ENCODE peak calls at places on chromosomes 7 and 10, in six cellular contexts. T is SK-N-MC; V is fibroblast of lung; C is CD4-positive, CD25-positive, alpha-beta regulatory T cell; W is Peyer's patch; U is AG04449. B is an unnamed sample.

GRCh38 chr7:76325811-76326210 is 23.3 kb downstream of the HSPB1 start:
- DNase-seq in T (no peak), V (no peak), C (no peak), W (no peak), U (no peak), B (no peak)

GRCh38 chr10:102819054-102819453 is 18.2 kb downstream of the CYP17A1 start:
- DNase-seq in T (no peak), V (no peak), C (no peak), W (no peak), U (no peak), B (no peak)

GRCh38 chr10:57948796-57949195 is 318.9 kb downstream of the IPMK start:
- DNase-seq in T (no peak), V (no peak), C (no peak), W (no peak), U (no peak), B (no peak)

GRCh38 chr10:132685121-132685891 is 100.6 kb downstream of the NKX6-2 start:
- DNase-seq in T (no peak), V (peak), C (no peak), W (peak), U (no peak), B (no peak)

GRCh38 chr10:3363316-3364070 is 190.9 kb upstream of the PITRM1 start:
- DNase-seq in T (no peak), V (no peak), C (no peak), W (no peak), U (no peak), B (no peak)

GRCh38 chr7:154910977-154911376 is 91.9 kb downstream of the PAXIP1 start:
- DNase-seq in T (no peak), V (no peak), C (no peak), W (no peak), U (no peak), B (no peak)

GRCh38 chr10:6135589-6136168 is 46.8 kb downstream of the RBM17 start:
- DNase-seq in T (no peak), V (no peak), C (no peak), W (no peak), U (no peak), B (no peak)

GRCh38 chr10:102287991-102288390 is 42.7 kb downstream of the GBF1 start:
- DNase-seq in T (no peak), V (no peak), C (no peak), W (no peak), U (no peak), B (no peak)

GRCh38 chr7:36796850-36797618 is 72.7 kb upstream of the AOAH start:
- DNase-seq in T (no peak), V (no peak), C (no peak), W (no peak), U (no peak), B (no peak)

GRCh38 chr7:5382281-5383041 is 41.2 kb downstream of the TNRC18 start:
- DNase-seq in T (peak), V (no peak), C (no peak), W (no peak), U (no peak), B (no peak)

GRCh38 chr7:152336754-152337368 is 98.9 kb downstream of the KMT2C start:
- DNase-seq in T (no peak), V (peak), C (peak), W (peak), U (no peak), B (peak)

GRCh38 chr7:139820089-139820488 is 9.0 kb upstream of the TBXAS1 start:
- DNase-seq in T (no peak), V (no peak), C (no peak), W (no peak), U (no peak), B (no peak)

GRCh38 chr7:29035044-29035740 is 77.1 kb upstream of the TRIL start:
- DNase-seq in T (no peak), V (peak), C (no peak), W (no peak), U (no peak), B (peak)

GRCh38 chr7:45979275-45980180 is 58.5 kb upstream of the IGFBP3 start:
- DNase-seq in T (no peak), V (no peak), C (no peak), W (no peak), U (no peak), B (no peak)

GRCh38 chr7:157404845-157405481 is 68.2 kb downstream of the DNAJB6 start:
- DNase-seq in T (peak), V (peak), C (no peak), W (no peak), U (peak), B (no peak)

GRCh38 chr10:21260060-21260792 is 265.3 kb downstream of the SKIDA1 start:
- DNase-seq in T (no peak), V (peak), C (no peak), W (no peak), U (no peak), B (no peak)

GRCh38 chr10:17838080-17838634 is 29.0 kb downstream of the MRC1 start:
- DNase-seq in T (no peak), V (no peak), C (no peak), W (no peak), U (no peak), B (no peak)

GRCh38 chr7:139505563-139505962 is 17.9 kb upstream of the CLEC2L start:
- DNase-seq in T (no peak), V (no peak), C (no peak), W (no peak), U (no peak), B (no peak)

GRCh38 chr7:72020301-72020700 is 391.8 kb downstream of the CALN1 start:
- DNase-seq in T (no peak), V (no peak), C (no peak), W (no peak), U (no peak), B (no peak)

GRCh38 chr7:71846160-71846559 is 566.0 kb downstream of the CALN1 start:
- DNase-seq in T (no peak), V (no peak), C (no peak), W (no peak), U (no peak), B (no peak)

GRCh38 chr7:102446387-102447156 is 13.2 kb downstream of the ORAI2 start:
- DNase-seq in T (no peak), V (no peak), C (no peak), W (peak), U (no peak), B (no peak)

GRCh38 chr10:23194966-23195845 is 3.1 kb downstream of the PTF1A start:
- DNase-seq in T (no peak), V (no peak), C (no peak), W (no peak), U (no peak), B (no peak)

GRCh38 chr10:73950569-73950968 is 39.6 kb downstream of the PLAU start:
- DNase-seq in T (no peak), V (no peak), C (no peak), W (no peak), U (no peak), B (no peak)

GRCh38 chr7:136405931-136406777 is 429.0 kb upstream of the MTPN start:
- DNase-seq in T (peak), V (peak), C (peak), W (no peak), U (no peak), B (peak)

GRCh38 chr7:128747327-128748079 is 8.3 kb downstream of the CALU start:
- DNase-seq in T (no peak), V (peak), C (no peak), W (no peak), U (no peak), B (no peak)

GRCh38 chr7:148337995-148338747 is 252.4 kb upstream of the C7orf33 start:
- DNase-seq in T (no peak), V (no peak), C (no peak), W (no peak), U (no peak), B (no peak)

GRCh38 chr7:148344406-148344805 is 246.2 kb upstream of the C7orf33 start:
- DNase-seq in T (no peak), V (no peak), C (no peak), W (no peak), U (no peak), B (no peak)

GRCh38 chr7:148337566-148337965 is 253.0 kb upstream of the C7orf33 start:
- DNase-seq in T (no peak), V (no peak), C (no peak), W (no peak), U (no peak), B (no peak)

GRCh38 chr7:148340438-148340837 is 250.1 kb upstream of the C7orf33 start:
- DNase-seq in T (no peak), V (no peak), C (no peak), W (no peak), U (no peak), B (no peak)

GRCh38 chr7:148340881-148341280 is 249.7 kb upstream of the C7orf33 start:
- DNase-seq in T (no peak), V (no peak), C (no peak), W (no peak), U (no peak), B (no peak)
- H3K4me3 ChIP-seq in T (peak), V (no peak), C (no peak), W (no peak), U (no peak), B (no peak)

GRCh38 chr7:26375604-26376207 is 84.0 kb downstream of the SNX10 start:
- DNase-seq in T (no peak), V (no peak), C (no peak), W (no peak), U (no peak), B (no peak)
- H3K4me3 ChIP-seq in T (no peak), V (no peak), C (peak), W (peak), U (no peak), B (no peak)

GRCh38 chr10:27258838-27259532 is 18.4 kb upstream of the ACBD5 start:
- DNase-seq in T (no peak), V (no peak), C (no peak), W (no peak), U (no peak), B (no peak)
- H3K4me3 ChIP-seq in T (no peak), V (peak), C (peak), W (peak), U (peak), B (peak)

DNA sequence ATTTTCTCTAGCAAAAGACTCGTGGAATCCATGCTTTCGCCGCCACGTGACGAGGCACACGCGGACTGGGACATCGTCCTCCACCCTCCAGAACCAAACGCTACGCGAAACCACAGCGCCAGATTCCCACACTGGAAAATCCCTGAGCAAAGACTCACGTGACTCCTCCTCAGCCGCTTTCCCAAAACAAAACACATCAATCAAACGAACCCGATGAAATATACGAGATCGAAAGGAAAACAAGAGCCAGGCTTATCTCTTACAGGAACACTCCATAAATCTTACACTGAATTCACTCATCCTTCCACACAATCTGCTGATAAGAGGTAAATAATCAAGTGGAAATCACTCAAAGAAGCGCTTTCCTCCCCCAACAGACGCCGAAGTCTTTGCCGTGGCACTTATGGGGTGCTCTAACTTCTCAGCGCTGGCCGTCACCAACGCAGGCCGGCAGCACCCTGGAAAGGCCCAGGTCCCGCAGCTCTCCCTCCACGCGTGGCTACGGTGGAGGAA is 23.8 kb downstream of the DIP2C start:
- DNase-seq in T (no peak), V (no peak), C (no peak), W (no peak), U (no peak), B (no peak)
- H3K4me3 ChIP-seq in T (no peak), V (peak), C (no peak), W (no peak), U (no peak), B (no peak)

B was measured in astrocyte of the cerebellum.